ENCODE peak calls at places on chromosome 9, in eight cellular contexts. H is central memory CD4-positive, alpha-beta T cell; S is activated CD4-positive, alpha-beta T cell treated with anti-CD3 and anti-CD28 coated beads, Interleukin-2, amount 50 U/mL, for 4 hours; N is gastrocnemius medialis; K is uterus; O is nucleus accumbens; L is activated naive CD4-positive, alpha-beta T cell treated with anti-CD3 and anti-CD28 coated beads, Interleukin-2, amount 50 U/mL, for 16 hours; C is CD8-positive, alpha-beta T cell. Q is an unnamed sample.

GRCh38 chr9:78167356-78167755 is 68.5 kb upstream of the CEP78 start:
- DNase-seq in S (no peak), K (no peak), O (no peak), C (no peak), N (no peak), L (no peak), H (no peak), Q (no peak)

GRCh38 chr9:90511711-90512110 is 130.9 kb downstream of the DIRAS2 start:
- DNase-seq in L (no peak), N (no peak), H (no peak), S (no peak), O (no peak), C (no peak), K (no peak), Q (no peak)

GRCh38 chr9:114047717-114048116 is 30.4 kb downstream of the AMBP start:
- DNase-seq in H (no peak), L (no peak), O (no peak), S (no peak), N (no peak), C (no peak), K (no peak), Q (no peak)

GRCh38 chr9:89952401-89952800 is 347.6 kb downstream of the GADD45G start:
- DNase-seq in O (no peak), H (no peak), K (no peak), L (no peak), C (no peak), N (no peak), S (no peak), Q (no peak)

GRCh38 chr9:126149661-126150060 is 177.0 kb upstream of the MVB12B start:
- DNase-seq in H (no peak), C (no peak), S (no peak), K (no peak), N (no peak), L (no peak), O (no peak), Q (no peak)

GRCh38 chr9:38318755-38319495 is 73.6 kb upstream of the ALDH1B1 start:
- DNase-seq in H (no peak), L (no peak), S (no peak), N (no peak), K (no peak), C (no peak), O (no peak), Q (no peak)

GRCh38 chr9:129547063-129547462 is 73.8 kb downstream of the C9orf50 start:
- DNase-seq in K (no peak), S (no peak), L (no peak), N (no peak), O (no peak), C (no peak), H (no peak), Q (no peak)

GRCh38 chr9:1458503-1458902 is 408.3 kb downstream of the DMRT2 start:
- DNase-seq in K (no peak), O (no peak), C (no peak), H (no peak), S (no peak), N (no peak), L (no peak), Q (no peak)

GRCh38 chr9:10208691-10209069 is 404.1 kb downstream of the PTPRD start:
- DNase-seq in N (no peak), H (no peak), C (no peak), L (no peak), O (no peak), K (no peak), S (no peak), Q (no peak)

GRCh38 chr9:15423328-15423985 is 781 bp downstream of the SNAPC3 start:
- DNase-seq in H (no peak), K (no peak), N (no peak), C (no peak), S (no peak), L (no peak), O (no peak), Q (no peak)

GRCh38 chr9:29100762-29101161 is 1527.5 kb upstream of the C9orf72 start:
- DNase-seq in K (no peak), C (no peak), S (no peak), O (no peak), N (no peak), L (no peak), H (no peak), Q (no peak)

GRCh38 chr9:136081113-136081825 is 13.8 kb downstream of the NACC2 start:
- DNase-seq in N (peak), H (no peak), L (peak), O (no peak), K (no peak), S (no peak), C (peak), Q (no peak)

GRCh38 chr9:129143031-129143441 is 31.8 kb downstream of the PTPA start:
- DNase-seq in N (peak), H (peak), K (peak), L (peak), S (peak), O (no peak), C (peak), Q (peak)

GRCh38 chr9:134995792-134996120 is 78.0 kb upstream of the FCN1 start:
- DNase-seq in C (no peak), K (no peak), H (no peak), S (no peak), O (no peak), L (no peak), N (no peak), Q (no peak)

GRCh38 chr9:79123419-79123818 is 448.3 kb upstream of the TLE4 start:
- DNase-seq in H (no peak), L (no peak), K (no peak), C (no peak), S (no peak), N (no peak), O (no peak), Q (no peak)

GRCh38 chr9:137083418-137084004 is 3.3 kb upstream of the MAN1B1 start:
- DNase-seq in O (peak), C (no peak), H (no peak), K (peak), N (peak), L (no peak), S (no peak), Q (no peak)

GRCh38 chr9:33227013-33227398 is 13.0 kb upstream of the SPINK4 start:
- DNase-seq in N (peak), S (no peak), C (no peak), K (no peak), H (no peak), O (no peak), L (no peak), Q (no peak)

GRCh38 chr9:438961-439768 is 224.5 kb downstream of the DOCK8 start:
- DNase-seq in C (no peak), H (no peak), S (no peak), L (no peak), K (peak), O (no peak), N (peak), Q (no peak)

GRCh38 chr9:124262596-124263045 is 4.9 kb downstream of the NEK6 start:
- DNase-seq in K (no peak), H (no peak), O (no peak), S (no peak), C (no peak), N (no peak), L (no peak), Q (no peak)

GRCh38 chr9:99595796-99596195 is 225.9 kb upstream of the NR4A3 start:
- DNase-seq in S (no peak), H (no peak), C (no peak), L (no peak), O (no peak), K (no peak), N (no peak), Q (no peak)

GRCh38 chr9:96363175-96363967 is 20.1 kb downstream of the SLC35D2 start:
- DNase-seq in O (no peak), K (no peak), S (no peak), H (no peak), L (no peak), C (no peak), N (no peak), Q (no peak)

GRCh38 chr9:136242248-136242647 is 3.4 kb downstream of the QSOX2 start:
- DNase-seq in K (no peak), S (no peak), H (no peak), L (no peak), N (no peak), C (no peak), O (no peak), Q (no peak)

GRCh38 chr9:121735792-121736130 is 84.3 kb downstream of the DAB2IP start:
- DNase-seq in L (no peak), H (no peak), N (no peak), S (no peak), O (no peak), C (peak), K (no peak), Q (no peak)

GRCh38 chr9:121455527-121456239 is 44.0 kb downstream of the GGTA1 start:
- DNase-seq in O (no peak), L (no peak), H (no peak), K (no peak), N (no peak), S (no peak), C (peak), Q (no peak)

GRCh38 chr9:18451409-18451808 is 22.5 kb upstream of the ADAMTSL1 start:
- DNase-seq in H (no peak), N (no peak), O (no peak), K (no peak), S (no peak), L (no peak), C (no peak), Q (no peak)

GRCh38 chr9:116646661-116647514 is 40.2 kb upstream of the TRIM32 start:
- DNase-seq in L (no peak), N (no peak), S (no peak), C (no peak), H (no peak), O (no peak), K (no peak), Q (no peak)

GRCh38 chr9:108022246-108022935 is 532.8 kb upstream of the KLF4 start:
- DNase-seq in O (no peak), N (no peak), L (no peak), C (no peak), K (no peak), S (no peak), H (no peak), Q (no peak)

GRCh38 chr9:76796296-76796695 is 32.1 kb downstream of the PCA3 start:
- DNase-seq in N (no peak), C (no peak), K (no peak), H (no peak), L (no peak), S (no peak), O (no peak), Q (no peak)

GRCh38 chr9:130587921-130588320 is 8.5 kb downstream of the FUBP3 start:
- DNase-seq in H (no peak), L (no peak), C (no peak), S (no peak), K (no peak), O (no peak), N (no peak), Q (no peak)

GRCh38 chr9:86925686-86926085 is 21.6 kb downstream of the GAS1 start:
- DNase-seq in C (no peak), N (no peak), H (no peak), O (no peak), K (no peak), S (no peak), L (no peak), Q (no peak)

GRCh38 chr9:127877566-127877998 is at the start of gene AK1:
- DNase-seq in O (peak), C (no peak), S (no peak), L (no peak), N (peak), K (peak), H (no peak), Q (no peak)

GRCh38 chr9:114246558-114246957 is 76.3 kb upstream of the ORM1 start:
- DNase-seq in C (no peak), K (no peak), L (no peak), O (no peak), N (no peak), H (no peak), S (no peak), Q (no peak)

GRCh38 chr9:95055851-95056551 is 261.5 kb downstream of the FANCC start:
- DNase-seq in S (no peak), H (no peak), L (no peak), K (no peak), C (no peak), N (peak), O (no peak), Q (no peak)

GRCh38 chr9:115291841-115292240 is 173.9 kb upstream of the TNC start:
- DNase-seq in S (no peak), C (no peak), N (no peak), H (no peak), O (no peak), K (no peak), L (no peak), Q (no peak)

GRCh38 chr9:98300611-98301010 is 45.2 kb upstream of the TBC1D2 start:
- DNase-seq in H (no peak), O (no peak), C (no peak), S (no peak), N (no peak), L (no peak), K (no peak), Q (no peak)

GRCh38 chr9:118321823-118322222 is 617.6 kb downstream of the TLR4 start:
- DNase-seq in H (no peak), S (no peak), K (no peak), N (no peak), O (no peak), L (no peak), C (no peak), Q (no peak)

GRCh38 chr9:89455356-89455824 is 42.5 kb downstream of the SEMA4D start:
- DNase-seq in S (no peak), C (peak), O (no peak), L (no peak), H (peak), N (no peak), K (no peak), Q (no peak)